ENCODE peak calls at places on chromosome 6, in six cellular contexts. M is KG1; Z is NCI-H2107; K is stimulated activated CD4-positive, alpha-beta T cell treated with anti-CD3 and anti-CD28 coated beads, TNF-alpha, amount 100 ng/mL, for 48 hours; E is stimulated activated naive CD8-positive, alpha-beta T cell treated with anti-CD3 and anti-CD28 coated beads, Interleukin-15, Interleukin-2, amounts not matched to agents 100 U/mL and 50 U/mL, for 24 hours; H is stimulated activated naive CD4-positive, alpha-beta T cell treated with Interleukin-2 at 50 U/mL for 16 hours. W is an unnamed sample.

GRCh38 chr6:157716553-157716952 is 106.5 kb upstream of the SNX9 start:
- DNase-seq in Z (no peak), M (no peak), H (no peak), E (no peak), K (no peak), W (no peak)

GRCh38 chr6:155381856-155382690 is 67.8 kb upstream of the TFB1M start:
- DNase-seq in E (no peak), Z (no peak), K (no peak), M (no peak), H (no peak), W (no peak)

GRCh38 chr6:37822851-37823682 is 3.5 kb downstream of the ZFAND3 start:
- DNase-seq in H (peak), M (no peak), Z (no peak), K (peak), E (peak), W (no peak)

GRCh38 chr6:28537065-28537464 is 11.4 kb downstream of the GPX5 start:
- DNase-seq in E (no peak), M (no peak), H (no peak), Z (no peak), K (no peak), W (no peak)

GRCh38 chr6:135358251-135358821 is 139.2 kb downstream of the AHI1 start:
- DNase-seq in M (no peak), E (no peak), Z (no peak), K (no peak), H (no peak), W (no peak)

GRCh38 chr6:16700202-16700997 is 60.9 kb downstream of the ATXN1 start:
- DNase-seq in E (peak), Z (no peak), H (peak), K (no peak), M (peak), W (no peak)

GRCh38 chr6:53929340-53930120 is 134.7 kb downstream of the LRRC1 start:
- DNase-seq in Z (no peak), K (no peak), M (no peak), E (no peak), H (no peak), W (no peak)

GRCh38 chr6:56424068-56424467 is 176.7 kb upstream of the COL21A1 start:
- DNase-seq in H (no peak), K (no peak), E (no peak), M (no peak), Z (no peak), W (no peak)

GRCh38 chr6:154649723-154650122 is 83.5 kb upstream of the SCAF8 start:
- DNase-seq in H (no peak), Z (no peak), E (no peak), K (no peak), M (no peak), W (no peak)

GRCh38 chr6:85449388-85449817 is 480 bp upstream of the NT5E start:
- DNase-seq in E (peak), Z (no peak), H (peak), K (peak), M (no peak), W (peak)